ENCODE peak calls at places on chromosomes 3 and 15, in ten cellular contexts. Z is GM10248; F is activated CD4-positive, alpha-beta T cell treated with anti-CD3 and anti-CD28 coated beads, Interleukin-2, amount 50 U/mL, for 24 hours; U is body of pancreas; J is GM04504; X is GM20000; W is astrocyte of the spinal cord; R is mammary epithelial cell; Y is activated gamma-delta T cell treated with Interleukin-2 at 50 U/mL for 16 hours; K is nephron progenitor cell. I is an unnamed sample.

GRCh38 chr15:100334015-100334414 is 7.8 kb downstream of the ADAMTS17 start:
- DNase-seq in Z (no peak), F (no peak), U (no peak), J (no peak), X (no peak), W (no peak), R (no peak), Y (no peak), K (no peak), I (no peak)

GRCh38 chr3:73037369-73037699 is 24.1 kb upstream of the EBLN2 start:
- DNase-seq in Z (no peak), F (no peak), U (no peak), J (no peak), X (no peak), W (peak; percentile 54), R (no peak), Y (no peak), K (no peak), I (no peak)

GRCh38 chr3:89697321-89697916 is 590.0 kb downstream of the EPHA3 start:
- DNase-seq in Z (no peak), F (no peak), U (no peak), J (no peak), X (no peak), W (no peak), R (peak; percentile 3), Y (no peak), K (no peak), I (no peak)

GRCh38 chr3:31412832-31413231 is 119.9 kb upstream of the STT3B start:
- DNase-seq in Z (no peak), F (no peak), U (no peak), J (no peak), X (no peak), W (no peak), R (peak; percentile 64), Y (no peak), K (no peak), I (no peak)

GRCh38 chr3:18124501-18124900 is 300.6 kb downstream of the SATB1 start:
- DNase-seq in Z (no peak), F (no peak), U (no peak), J (peak; percentile 52), X (no peak), W (peak; percentile 85), R (peak; percentile 73), Y (no peak), K (no peak), I (no peak)

GRCh38 chr3:116940719-116941118 is 231.1 kb downstream of the TUSC7 start:
- DNase-seq in Z (no peak), F (no peak), U (no peak), J (no peak), X (no peak), W (no peak), R (no peak), Y (no peak), K (no peak), I (no peak)

GRCh38 chr3:41365973-41366372 is 166.7 kb downstream of the CTNNB1 start:
- DNase-seq in Z (no peak), F (no peak), U (no peak), J (no peak), X (no peak), W (no peak), R (no peak), Y (no peak), K (no peak), I (no peak)

GRCh38 chr3:97686258-97686657 is 78.3 kb upstream of the ARL6 start:
- DNase-seq in Z (no peak), F (no peak), U (no peak), J (no peak), X (no peak), W (no peak), R (no peak), Y (no peak), K (no peak), I (no peak)

GRCh38 chr15:46786886-46787285 is 930.4 kb upstream of the SEMA6D start:
- DNase-seq in Z (no peak), F (no peak), U (no peak), J (no peak), X (no peak), W (no peak), R (no peak), Y (no peak), K (no peak), I (no peak)

GRCh38 chr3:15272431-15273196 is 59.8 kb downstream of the SH3BP5 start:
- DNase-seq in Z (no peak), F (no peak), U (no peak), J (no peak), X (no peak), W (no peak), R (no peak), Y (no peak), K (no peak), I (no peak)

GRCh38 chr15:101313041-101313761 is 18.2 kb upstream of the SNRPA1 start:
- DNase-seq in Z (no peak), F (no peak), U (no peak), J (no peak), X (no peak), W (no peak), R (no peak), Y (no peak), K (no peak), I (no peak)

GRCh38 chr3:128584412-128585020 is 66.1 kb downstream of the RPN1 start:
- DNase-seq in Z (no peak), F (no peak), U (peak; percentile 85), J (peak; percentile 54), X (no peak), W (peak; percentile 61), R (peak; percentile 67), Y (no peak), K (peak; percentile 55), I (peak; percentile 67)

GRCh38 chr3:157532529-157533297 is 29.5 kb upstream of the VEPH1 start:
- DNase-seq in Z (peak; percentile 50), F (no peak), U (peak; percentile 49), J (peak; percentile 80), X (peak; percentile 71), W (peak; percentile 93), R (peak; percentile 68), Y (no peak), K (peak; percentile 31), I (peak; percentile 32)

GRCh38 chr15:39976291-39977274 is 42.7 kb downstream of the EIF2AK4 start:
- DNase-seq in Z (peak; percentile 49), F (no peak), U (peak; percentile 44), J (peak; percentile 28), X (peak; percentile 63), W (peak; percentile 64), R (peak; percentile 39), Y (peak; percentile 16), K (peak; percentile 67), I (no peak)

GRCh38 chr3:64518496-64518895 is 169.3 kb downstream of the ADAMTS9 start:
- DNase-seq in Z (no peak), F (no peak), U (no peak), J (no peak), X (no peak), W (no peak), R (peak; percentile 89), Y (no peak), K (no peak), I (no peak)

GRCh38 chr3:149843502-149843901 is 30.5 kb downstream of the RNF13 start:
- DNase-seq in Z (no peak), F (no peak), U (no peak), J (no peak), X (no peak), W (no peak), R (no peak), Y (no peak), K (no peak), I (no peak)

GRCh38 chr3:121330118-121330517 is 215.7 kb downstream of the POLQ start:
- DNase-seq in Z (no peak), F (no peak), U (no peak), J (no peak), X (no peak), W (no peak), R (no peak), Y (no peak), K (no peak), I (no peak)

GRCh38 chr3:61608711-61609110 is 47.3 kb downstream of the PTPRG start:
- DNase-seq in Z (no peak), F (no peak), U (no peak), J (no peak), X (no peak), W (no peak), R (no peak), Y (no peak), K (no peak), I (no peak)